ENCODE peak calls at places on chromosome 20, in four cellular contexts. V is GM23338, C is right cardiac atrium, L is mammary epithelial cell. N is an unnamed sample.

GRCh38 chr20:63362426-63363009 is 1.4 kb upstream of the CHRNA4 start:
- DNase-seq in L (no peak), V (no peak), C (peak; percentile 6), N (no peak)

GRCh38 chr20:19786311-19786710 is 28.3 kb downstream of the RIN2 start:
- DNase-seq in V (peak; percentile 60), L (peak; percentile 89), C (peak; percentile 75), N (peak; percentile 78)

GRCh38 chr20:16580127-16580526 is 6.9 kb upstream of the KIF16B start:
- DNase-seq in V (no peak), C (no peak), L (peak; percentile 76), N (peak; percentile 97)

GRCh38 chr20:58192065-58192464 is 36.4 kb downstream of the ANKRD60 start:
- DNase-seq in L (no peak), C (no peak), V (no peak), N (no peak)

GRCh38 chr20:12925214-12925755 is 83.5 kb upstream of the SPTLC3 start:
- DNase-seq in C (peak; percentile 58), V (peak; percentile 85), L (peak; percentile 73), N (peak; percentile 91)

GRCh38 chr20:2337142-2337541 is 41.3 kb downstream of the TGM3 start:
- DNase-seq in L (no peak), V (no peak), C (no peak), N (no peak)

GRCh38 chr20:35665949-35666288 is 1.2 kb upstream of the CPNE1 start:
- DNase-seq in L (no peak), V (no peak), C (no peak), N (no peak)

GRCh38 chr20:25136643-25137559 is 55.0 kb upstream of the VSX1 start:
- DNase-seq in C (peak; percentile 92), L (peak; percentile 77), V (no peak), N (no peak)

GRCh38 chr20:17536944-17537444 is 5.8 kb upstream of the BFSP1 start:
- DNase-seq in V (peak; percentile 94), C (peak; percentile 83), L (peak; percentile 66), N (peak; percentile 88)

GRCh38 chr20:23320317-23320716 is 30.3 kb upstream of the NXT1 start:
- DNase-seq in L (no peak), V (peak; percentile 47), C (no peak), N (peak; percentile 75)

GRCh38 chr20:35329435-35330139 is 37.4 kb upstream of the FAM83C start:
- DNase-seq in V (peak; percentile 87), C (no peak), L (peak; percentile 31), N (peak; percentile 71)

GRCh38 chr20:1940581-1940980 is 45.4 kb downstream of the SIRPA start:
- DNase-seq in L (no peak), V (no peak), C (no peak), N (no peak)

GRCh38 chr20:51698252-51698651 is 69.9 kb downstream of the ATP9A start:
- DNase-seq in L (no peak), C (no peak), V (no peak), N (no peak)

GRCh38 chr20:23628402-23629016 is 9.2 kb downstream of the CST3 start:
- DNase-seq in V (no peak), L (no peak), C (peak; percentile 35), N (no peak)

GRCh38 chr20:24684954-24685691 is 215.7 kb downstream of the SYNDIG1 start:
- DNase-seq in V (peak; percentile 45), L (no peak), C (no peak), N (no peak)

GRCh38 chr20:1166963-1167720 is 17.6 kb downstream of the TMEM74B start:
- DNase-seq in V (no peak), C (no peak), L (no peak), N (no peak)

GRCh38 chr20:36493013-36493800 is 48.1 kb upstream of the MYL9 start:
- DNase-seq in C (peak; percentile 62), L (no peak), V (peak; percentile 75), N (peak; percentile 19)

GRCh38 chr20:58845706-58846105 is 5.0 kb downstream of the GNAS-AS1 start:
- DNase-seq in V (no peak), L (no peak), C (no peak), N (no peak)

GRCh38 chr20:4944518-4944917 is 56.8 kb downstream of the SLC23A2 start:
- DNase-seq in V (no peak), L (peak; percentile 32), C (no peak), N (peak; percentile 99)

GRCh38 chr20:11338506-11339306 is 579.0 kb upstream of the BTBD3 start:
- DNase-seq in C (no peak), L (peak; percentile 67), V (no peak), N (no peak)

GRCh38 chr20:10863337-10864060 is 189.7 kb upstream of the JAG1 start:
- DNase-seq in L (peak; percentile 23), C (peak; percentile 49), V (peak; percentile 11), N (no peak)

GRCh38 chr20:37347891-37348642 is 2.1 kb downstream of the SRC start:
- DNase-seq in L (no peak), C (peak; percentile 39), V (no peak), N (no peak)

GRCh38 chr20:46558511-46558959 is 8.1 kb upstream of the OCSTAMP start:
- DNase-seq in C (no peak), V (no peak), L (peak; percentile 83), N (peak; percentile 66)